ENCODE peak calls at places on chromosomes 13 and 19, in four cellular contexts. J, M, F and R are unnamed samples.

GRCh38 chr13:79434578-79434977 is 28.5 kb upstream of the RBM26 start:
- DNase-seq in J (no peak), F (peak; percentile 74), M (no peak), R (no peak)

GRCh38 chr19:3108775-3109174 is 14.6 kb downstream of the GNA11 start:
- DNase-seq in J (peak; percentile 77), M (no peak), F (peak; percentile 74), R (peak; percentile 21)

GRCh38 chr13:26967119-26968038 is 204.2 kb downstream of the USP12 start:
- DNase-seq in F (peak; percentile 40), M (no peak), J (no peak), R (no peak)

GRCh38 chr13:94710881-94711560 is 1.3 kb downstream of the SOX21 start:
- DNase-seq in M (no peak), F (peak; percentile 27), J (peak; percentile 56), R (peak; percentile 36)

GRCh38 chr19:3699071-3699740 is 1.1 kb downstream of the PIP5K1C start:
- DNase-seq in F (peak; percentile 82), J (peak; percentile 63), M (no peak), R (no peak)

GRCh38 chr19:50932018-50932689 is 20.7 kb downstream of the KLK5 start:
- DNase-seq in F (no peak), J (no peak), M (no peak), R (no peak)

GRCh38 chr19:11995174-11995573 is 30.3 kb downstream of the ZNF763 start:
- DNase-seq in M (no peak), F (peak; percentile 60), J (no peak), R (no peak)

GRCh38 chr13:69601661-69602060 is 506.0 kb upstream of the ATXN8OS start:
- DNase-seq in J (no peak), F (no peak), M (no peak), R (no peak)

GRCh38 chr13:49679244-49679643 is 12.0 kb downstream of the EBPL start:
- DNase-seq in J (peak; percentile 43), F (peak; percentile 22), M (no peak), R (no peak)

GRCh38 chr13:20891768-20892167 is 10.8 kb downstream of the XPO4 start:
- DNase-seq in J (no peak), F (no peak), M (peak; percentile 16), R (no peak)

GRCh38 chr19:33366127-33366526 is 7.4 kb upstream of the CEBPG start:
- DNase-seq in F (no peak), M (no peak), J (no peak), R (no peak)

GRCh38 chr13:75812751-75813181 is 176.6 kb downstream of the LMO7 start:
- DNase-seq in J (no peak), F (no peak), M (no peak), R (no peak)

GRCh38 chr13:80508031-80508430 is 167.1 kb upstream of the SPRY2 start:
- DNase-seq in M (no peak), F (no peak), J (no peak), R (no peak)

GRCh38 chr13:92414851-92415250 is 811.8 kb upstream of the GPC6 start:
- DNase-seq in J (no peak), F (no peak), M (no peak), R (no peak)

GRCh38 chr19:48400018-48400742 is 6.7 kb downstream of the GRIN2D start:
- DNase-seq in J (peak; percentile 43), M (no peak), F (peak; percentile 95), R (peak; percentile 78)

GRCh38 chr19:46609511-46610412 is 8.6 kb downstream of the CALM3 start:
- DNase-seq in J (peak; percentile 7), F (no peak), M (peak; percentile 83), R (no peak)

GRCh38 chr13:30744056-30744684 is 8.8 kb downstream of the ALOX5AP start:
- DNase-seq in F (peak; percentile 48), M (no peak), J (peak; percentile 88), R (no peak)

GRCh38 chr13:101149735-101150380 is 266.4 kb downstream of the NALCN start:
- DNase-seq in M (no peak), F (peak; percentile 50), J (no peak), R (no peak)

GRCh38 chr19:18044825-18045304 is 36.9 kb downstream of the ARRDC2 start:
- DNase-seq in M (peak; percentile 91), F (peak; percentile 86), J (peak; percentile 89), R (peak; percentile 86)

GRCh38 chr19:11832253-11832912 is 16.1 kb upstream of the ZNF439 start:
- DNase-seq in J (no peak), F (no peak), M (no peak), R (no peak)

GRCh38 chr19:52943884-52944643 is 18.6 kb downstream of the ZNF816 start:
- DNase-seq in J (no peak), F (no peak), M (no peak), R (no peak)

GRCh38 chr13:25965596-25965995 is 86.2 kb downstream of the SHISA2 start:
- DNase-seq in J (no peak), M (no peak), F (no peak), R (no peak)

GRCh38 chr13:99260216-99260615 is 2.0 kb upstream of the GPR18 start:
- DNase-seq in J (no peak), F (peak; percentile 26), M (no peak), R (no peak)

GRCh38 chr19:13859361-13859880 is 17.5 kb upstream of the NANOS3 start:
- DNase-seq in M (no peak), F (peak; percentile 70), J (no peak), R (no peak)

GRCh38 chr19:13804830-13805683 is 9.8 kb downstream of the ZSWIM4 start:
- DNase-seq in M (no peak), F (no peak), J (peak; percentile 18), R (no peak)

GRCh38 chr19:8361921-8362793 is 1.8 kb upstream of the ANGPTL4 start:
- DNase-seq in J (no peak), M (peak; percentile 97), F (peak; percentile 99), R (peak; percentile 69)

GRCh38 chr13:60150538-60150937 is 13.2 kb downstream of the DIAPH3 start:
- DNase-seq in M (no peak), J (no peak), F (no peak), R (no peak)

GRCh38 chr13:23828866-23829265 is 60.3 kb downstream of the MIPEP start:
- DNase-seq in J (no peak), M (no peak), F (peak; percentile 79), R (no peak)

GRCh38 chr13:99028890-99029289 is 51.0 kb upstream of the DOCK9 start:
- DNase-seq in M (no peak), J (no peak), F (no peak), R (no peak)

GRCh38 chr19:53102186-53102585 is 1.0 kb downstream of the ZNF160 start:
- DNase-seq in J (no peak), F (peak; percentile 16), M (no peak), R (no peak)

GRCh38 chr13:46160474-46161066 is 21.4 kb downstream of the LCP1 start:
- DNase-seq in J (peak; percentile 58), M (no peak), F (peak; percentile 62), R (no peak)